ENCODE peak calls at places on chromosome 15, in five cellular contexts. G, J, E, A and N are unnamed samples.
A peak's percentile ranks its signal among the peaks of the same experiment; 100 is the strongest.

GRCh38 chr15:60526127-60526616 is 47.2 kb upstream of the ICE2 start:
- DNase-seq in J (no peak), A (no peak), G (peak; percentile 51), E (no peak), N (no peak)

GRCh38 chr15:44319385-44319784 is 30.9 kb downstream of the GOLM2 start:
- DNase-seq in A (no peak), J (no peak), E (no peak), G (no peak), N (no peak)

GRCh38 chr15:78872972-78873795 is 494 bp downstream of the MORF4L1 start:
- DNase-seq in A (peak; percentile 73), J (peak; percentile 85), E (peak; percentile 68), G (peak; percentile 93), N (peak; percentile 91)

GRCh38 chr15:86213420-86213819 is 133.7 kb downstream of the AGBL1 start:
- DNase-seq in E (no peak), A (no peak), J (no peak), G (no peak), N (no peak)

GRCh38 chr15:80514071-80514780 is 110.0 kb downstream of the ARNT2 start:
- DNase-seq in A (no peak), J (no peak), E (no peak), G (no peak), N (no peak)

GRCh38 chr15:55740981-55741591 is 1.9 kb downstream of the PRTG start:
- DNase-seq in E (no peak), J (no peak), A (no peak), G (no peak), N (no peak)

GRCh38 chr15:26561994-26562730 is 210.7 kb downstream of the GABRB3 start:
- DNase-seq in J (no peak), A (no peak), E (no peak), G (no peak), N (no peak)

GRCh38 chr15:45105586-45105985 is 8.4 kb downstream of the DUOX2 start:
- DNase-seq in G (no peak), E (no peak), J (no peak), A (no peak), N (no peak)

GRCh38 chr15:56772868-56773639 is 39.7 kb upstream of the ZNF280D start:
- DNase-seq in E (peak; percentile 41), A (no peak), G (no peak), J (no peak), N (no peak)

GRCh38 chr15:34850121-34850520 is 54.8 kb upstream of the ACTC1 start:
- DNase-seq in A (no peak), J (peak; percentile 3), E (no peak), G (no peak), N (no peak)

GRCh38 chr15:39641187-39641889 is 60.5 kb downstream of the THBS1 start:
- DNase-seq in G (no peak), J (no peak), A (no peak), E (no peak), N (no peak)

GRCh38 chr15:75233504-75234190 is 24.5 kb upstream of the GOLGA6C start:
- DNase-seq in G (no peak), A (no peak), J (no peak), E (no peak), N (no peak)

GRCh38 chr15:41883484-41883825 is 10.4 kb downstream of the SPTBN5 start:
- DNase-seq in J (no peak), A (no peak), G (no peak), E (no peak), N (no peak)

GRCh38 chr15:72037321-72037720 is 80.6 kb downstream of the MYO9A start:
- DNase-seq in A (no peak), G (no peak), J (no peak), E (no peak), N (no peak)